ENCODE peak calls at places on chromosomes 11 and 22, in six cellular contexts. B is fibroblast of lung, W is MM.1S, R is GM23338, K is PC-9, I is K562. G is an unnamed sample. For H3K4me1 and H4K20me1, the result is how much of the 10 kb centered on the place peaks cover.

GRCh38 chr11:115201121-115201792 is 303.0 kb downstream of the CADM1 start:
- DNase-seq in I (no peak), W (no peak), K (no peak), R (no peak), B (peak), G (peak)

GRCh38 chr11:1931791-1932480 is 12.4 kb downstream of the TNNT3 start:
- DNase-seq in I (no peak), K (no peak), W (no peak), B (no peak), R (no peak), G (no peak)

GRCh38 chr11:61730222-61730994 is 22.0 kb upstream of the MYRF start:
- DNase-seq in I (no peak), B (no peak), K (peak), R (no peak), W (no peak), G (no peak)

GRCh38 chr11:62067741-62068140 is 56.1 kb upstream of the INCENP start:
- DNase-seq in K (no peak), W (no peak), B (no peak), R (no peak), I (no peak), G (no peak)

GRCh38 chr11:64799925-64800632 is 2.9 kb downstream of the MAP4K2 start:
- DNase-seq in I (no peak), B (no peak), W (no peak), R (no peak), K (no peak), G (no peak)

GRCh38 chr22:22716136-22716535 is 71.7 kb downstream of the GGTLC2 start:
- DNase-seq in I (no peak), B (no peak), K (no peak), W (no peak), R (no peak), G (no peak)

GRCh38 chr22:35330258-35330861 is 30.7 kb downstream of the TOM1 start:
- DNase-seq in W (no peak), I (no peak), R (no peak), B (peak), K (peak), G (peak)

GRCh38 chr11:121194731-121195596 is 93.9 kb downstream of the TECTA start:
- DNase-seq in K (no peak), B (peak), I (peak), R (peak), W (peak), G (peak)

GRCh38 chr22:41833369-41834004 is 582 bp downstream of the SREBF2 start:
- DNase-seq in K (no peak), W (peak), B (peak), I (peak), R (peak), G (no peak)

GRCh38 chr11:33475999-33476398 is 218.8 kb downstream of the HIPK3 start:
- DNase-seq in W (peak), K (no peak), R (no peak), I (no peak), B (peak), G (peak)

GRCh38 chr11:117921456-117921855 is 7.7 kb downstream of the TMPRSS13 start:
- DNase-seq in B (no peak), I (no peak), K (no peak), W (no peak), R (no peak), G (no peak)

DNA sequence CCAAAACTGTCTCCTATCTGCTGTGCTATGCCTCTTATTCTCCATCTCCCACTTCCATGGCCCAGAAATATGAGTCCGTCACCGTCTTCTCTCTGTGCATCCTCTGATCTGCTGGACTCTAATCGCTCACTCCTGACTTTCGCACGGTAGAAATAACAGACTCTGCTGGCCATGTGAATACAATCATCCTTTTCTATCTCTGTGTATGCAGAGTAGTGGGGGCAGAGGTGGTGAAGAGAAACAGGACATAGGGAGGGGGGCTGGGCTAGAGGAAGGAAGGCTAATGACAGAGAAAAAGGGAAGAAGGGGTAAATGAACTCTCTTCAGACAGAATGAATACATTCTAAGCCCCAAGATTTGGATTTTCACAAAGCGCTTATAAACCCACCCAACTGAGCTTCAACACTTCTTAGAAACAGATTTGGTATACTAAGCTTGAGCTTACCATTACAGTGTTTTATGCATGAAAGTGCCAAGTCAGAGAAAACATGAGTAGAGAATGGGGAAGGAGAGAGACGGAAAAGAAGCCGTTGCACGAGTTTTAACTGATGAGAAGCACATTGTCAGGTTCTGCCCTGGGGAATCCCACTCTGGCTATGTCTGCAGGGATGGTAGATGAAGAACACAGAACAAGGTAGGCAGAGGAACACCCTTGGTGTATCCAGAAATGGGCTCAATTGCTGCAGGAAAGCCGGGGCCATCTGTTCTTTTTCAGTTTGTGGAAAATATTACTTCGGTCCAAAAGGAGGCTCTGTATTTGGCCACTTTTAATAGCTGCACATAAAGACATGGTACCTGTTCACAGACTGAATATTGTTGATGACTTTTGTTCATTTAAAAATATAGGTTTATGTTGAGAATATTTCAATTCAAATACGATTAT is 324.7 kb downstream of the ETS1 start:
- DNase-seq in K (no peak), I (no peak), R (no peak), W (no peak), B (no peak), G (no peak)
- TF ChIP-seq EZH2 in K (no peak), I (no peak), R (no peak), W (no peak), B (no peak), G (no peak)

DNA sequence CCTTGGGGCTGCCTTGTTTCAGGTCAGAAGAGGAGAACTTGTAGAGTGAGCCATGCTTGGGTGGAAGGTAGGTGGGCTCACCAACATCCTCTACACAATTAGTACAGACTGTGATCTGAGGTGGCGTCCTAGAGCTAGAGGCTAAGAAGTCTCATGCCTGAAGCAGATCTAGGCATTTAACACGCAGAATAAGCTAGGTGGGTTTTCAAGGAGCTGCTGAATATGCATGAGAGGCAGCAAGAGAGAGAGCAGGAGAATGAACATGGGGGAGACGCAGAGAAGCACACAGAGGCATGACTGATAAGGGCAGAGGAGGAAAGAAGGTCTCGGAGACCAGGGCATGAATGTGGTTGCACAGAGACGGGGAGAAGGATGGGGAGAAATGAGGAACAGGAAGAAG is 36.8 kb upstream of the JAM3 start:
- DNase-seq in R (no peak), I (no peak), W (no peak), K (no peak), B (no peak), G (no peak)
- H3K4me1 ChIP-seq in R (under half), I (under half), W (under half), K (under half), B (under half), G (under half)

GRCh38 chr22:24981656-24982055 is 29.1 kb downstream of the KIAA1671 start:
- DNase-seq in W (no peak), R (no peak), B (no peak), I (no peak), K (no peak), G (no peak)
- H4K20me1 ChIP-seq in W (under half), R (under half), B (under half), I (under half), K (under half), G (under half)

DNA sequence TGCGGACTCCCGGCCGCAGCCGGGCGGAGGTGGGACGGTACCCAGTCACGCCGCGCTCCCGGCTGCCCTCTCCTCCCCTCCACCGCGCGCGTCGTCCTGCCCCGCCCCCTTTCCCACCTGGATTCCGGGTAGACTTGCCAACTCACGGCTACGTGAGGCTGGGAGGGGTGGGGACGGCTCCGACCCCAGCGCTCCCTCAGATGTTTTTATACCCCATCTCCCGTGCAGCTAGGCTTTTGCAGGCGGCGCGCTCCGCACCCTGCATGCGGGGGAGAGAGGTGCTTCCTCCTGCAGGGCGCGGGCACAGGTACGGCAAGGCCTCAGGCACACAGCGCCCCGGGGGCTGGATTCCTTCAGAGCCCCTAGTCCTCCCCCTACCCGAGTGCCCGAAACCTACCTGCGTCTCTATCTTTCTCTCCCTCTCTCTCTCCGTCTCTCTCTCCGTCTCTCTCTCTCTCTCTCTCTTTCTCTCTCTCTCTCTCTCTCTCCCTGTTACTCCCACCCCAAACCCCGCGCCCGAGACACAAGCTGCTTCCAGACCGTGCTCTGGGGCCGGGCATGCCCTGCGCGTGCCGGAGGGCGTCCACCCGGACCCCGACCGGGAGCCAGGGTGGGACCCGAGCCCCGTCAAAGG is 1.9 kb downstream of the PDGFB start:
- DNase-seq in I (peak), W (peak), B (no peak), K (peak), R (peak), G (no peak)
- TF ChIP-seq EZH2 in I (no peak), W (no peak), B (peak), K (no peak), R (peak), G (peak)

GRCh38 chr22:27863001-27863400 is 56.1 kb downstream of the PITPNB start:
- DNase-seq in R (no peak), B (no peak), I (no peak), K (no peak), W (no peak), G (no peak)
- H3K4me1 ChIP-seq in R (under half), B (under half), I (under half), K (under half), W (under half), G (under half)

DNA sequence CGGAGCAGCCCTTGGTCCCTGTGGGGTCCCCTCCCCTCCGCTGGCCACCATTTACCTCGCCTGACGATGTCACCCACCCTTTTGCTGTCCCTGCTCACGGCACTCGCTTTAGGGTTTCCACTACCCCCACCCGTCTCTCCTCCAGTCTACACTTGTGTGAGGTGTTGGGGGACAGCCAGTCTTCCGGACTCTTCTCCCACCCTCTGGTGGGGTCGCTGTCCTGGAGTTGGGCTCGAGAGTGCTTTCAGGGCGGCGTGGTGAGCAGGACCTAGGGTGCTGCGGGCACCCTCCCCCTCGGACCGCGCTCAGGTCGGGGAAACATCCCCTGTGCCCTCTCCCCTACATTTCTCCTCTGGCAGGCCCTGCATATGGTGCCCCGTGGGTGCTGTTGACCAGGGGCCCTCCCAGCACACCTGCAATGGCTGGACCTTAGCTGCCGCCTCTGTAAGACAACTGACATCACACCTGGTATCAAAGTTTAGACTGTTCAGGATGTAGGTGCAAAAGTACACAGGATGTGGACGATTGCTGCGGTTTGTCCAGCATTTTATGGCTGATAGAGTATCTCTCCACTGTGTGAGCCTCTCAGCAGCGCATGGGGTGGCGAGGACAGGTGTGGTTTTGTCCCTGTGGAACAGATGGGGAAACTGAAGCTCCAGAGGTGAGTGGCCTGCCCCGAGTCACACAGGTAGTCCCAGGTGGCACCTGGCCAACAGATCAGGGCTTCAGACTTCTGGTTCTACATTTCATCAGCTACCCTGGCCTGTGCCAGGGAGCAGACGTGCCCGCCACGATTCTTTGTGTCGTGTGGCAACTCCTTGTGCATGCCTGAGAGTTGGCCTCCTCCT is 1.1 kb downstream of the GRK2 start:
- DNase-seq in K (peak), I (no peak), R (no peak), W (peak), B (no peak), G (no peak)
- H4K20me1 ChIP-seq in K (under half), I (under half), R (under half), W (under half), B (under half), G (half or more)

GRCh38 chr11:77789731-77790476 is 30.6 kb downstream of the RSF1 start:
- DNase-seq in R (peak), I (no peak), K (no peak), W (no peak), B (no peak), G (no peak)
- TF ChIP-seq EZH2 in R (no peak), I (no peak), K (no peak), W (no peak), B (no peak), G (no peak)

DNA sequence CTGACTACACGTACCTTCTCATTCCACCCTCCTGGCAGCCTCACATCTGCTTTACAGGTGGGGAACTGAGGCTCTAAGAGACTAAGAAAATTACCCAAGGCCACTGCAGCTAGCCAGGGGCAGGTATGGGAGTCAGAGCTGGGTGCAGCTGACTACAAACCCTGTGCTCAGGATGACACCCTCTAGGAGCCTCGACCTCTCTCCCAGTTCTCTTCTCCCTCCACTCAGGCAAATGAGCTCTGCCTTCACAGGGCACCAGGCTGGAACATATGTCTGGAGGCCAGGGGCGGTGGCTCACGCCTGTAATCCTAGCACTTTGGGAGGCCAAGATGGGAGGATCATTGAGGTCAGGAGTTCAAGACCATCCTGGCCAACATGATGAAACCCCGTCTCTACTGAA is 4.0 kb downstream of the SYT12 start:
- DNase-seq in I (no peak), R (no peak), B (no peak), W (no peak), K (no peak), G (no peak)
- H3K4me1 ChIP-seq in I (under half), R (under half), B (under half), W (under half), K (half or more), G (under half)

GRCh38 chr11:9700105-9700801 is 36.4 kb downstream of the SWAP70 start:
- DNase-seq in B (no peak), W (no peak), I (no peak), R (no peak), K (no peak), G (peak)
- H4K20me1 ChIP-seq in B (under half), W (under half), I (under half), R (under half), K (under half), G (under half)